ENCODE peak calls at places on chromosomes 4 and X, in eight cellular contexts. C, K, I, P, B, A, Y and D are unnamed samples.

GRCh38 chrX:136867518-136867917 is 13.0 kb downstream of the RBMX start:
- DNase-seq in C (peak), K (no peak), I (no peak), P (no peak), B (peak), A (no peak), Y (no peak), D (no peak)

GRCh38 chrX:136643243-136643642 is 4.7 kb upstream of the CD40LG start:
- DNase-seq in C (no peak), K (no peak), I (no peak), P (no peak), B (no peak), A (no peak), Y (no peak), D (no peak)

GRCh38 chrX:49995021-49995731 is 72.8 kb downstream of the CLCN5 start:
- DNase-seq in C (peak), K (no peak), I (no peak), P (no peak), B (peak), A (no peak), Y (no peak), D (peak)

GRCh38 chrX:112832481-112833095 is 8.0 kb downstream of the AMOT start:
- DNase-seq in C (peak), K (peak), I (no peak), P (no peak), B (no peak), A (no peak), Y (no peak), D (no peak)

GRCh38 chr4:51942833-51943215 is 77.3 kb downstream of the LRRC66 start:
- DNase-seq in C (no peak), K (no peak), I (no peak), P (no peak), B (no peak), A (no peak), Y (peak), D (no peak)

GRCh38 chr4:472881-473574 is 25.9 kb downstream of the ZNF721 start:
- DNase-seq in C (peak), K (no peak), I (no peak), P (no peak), B (peak), A (no peak), Y (no peak), D (no peak)

GRCh38 chrX:154027003-154027402 is 7.3 kb upstream of the IRAK1 start:
- DNase-seq in C (no peak), K (no peak), I (no peak), P (no peak), B (no peak), A (no peak), Y (no peak), D (no peak)

GRCh38 chrX:103607385-103608304 is at the start of gene TCEAL3:
- DNase-seq in C (peak), K (peak), I (peak), P (peak), B (peak), A (peak), Y (no peak), D (no peak)

GRCh38 chr4:86592553-86593249 is 1.4 kb upstream of the PTPN13 start:
- DNase-seq in C (peak), K (no peak), I (no peak), P (no peak), B (peak), A (no peak), Y (no peak), D (no peak)

GRCh38 chrX:124211312-124211942 is 121.0 kb upstream of the TEX13D start:
- DNase-seq in C (peak), K (no peak), I (peak), P (no peak), B (peak), A (no peak), Y (no peak), D (no peak)

GRCh38 chrX:45697591-45697990 is 496.9 kb upstream of the DIPK2B start:
- DNase-seq in C (peak), K (no peak), I (no peak), P (no peak), B (peak), A (no peak), Y (no peak), D (peak)

GRCh38 chrX:151753313-151754041 is 18.9 kb downstream of the CNGA2 start:
- DNase-seq in C (peak), K (peak), I (no peak), P (no peak), B (peak), A (no peak), Y (no peak), D (no peak)

GRCh38 chr4:74793757-74794340 is 474 bp downstream of the BTC start:
- DNase-seq in C (no peak), K (peak), I (no peak), P (no peak), B (peak), A (no peak), Y (no peak), D (no peak)

GRCh38 chrX:68234171-68234910 is 199.0 kb downstream of the OPHN1 start:
- DNase-seq in C (no peak), K (no peak), I (no peak), P (no peak), B (no peak), A (no peak), Y (no peak), D (no peak)

GRCh38 chrX:41029332-41029731 is 55.9 kb upstream of the USP9X start:
- DNase-seq in C (peak), K (no peak), I (no peak), P (no peak), B (no peak), A (no peak), Y (no peak), D (no peak)

GRCh38 chr4:54525602-54526001 is 132.2 kb upstream of the KIT start:
- DNase-seq in C (peak), K (no peak), I (no peak), P (no peak), B (peak), A (no peak), Y (peak), D (peak)

GRCh38 chr4:48813984-48814383 is 16.9 kb upstream of the OCIAD1 start:
- DNase-seq in C (no peak), K (no peak), I (no peak), P (no peak), B (no peak), A (no peak), Y (no peak), D (no peak)

GRCh38 chr4:72444104-72444503 is 124.9 kb downstream of the ADAMTS3 start:
- DNase-seq in C (no peak), K (no peak), I (no peak), P (no peak), B (no peak), A (no peak), Y (no peak), D (no peak)

GRCh38 chrX:121649414-121649813 is 602.0 kb downstream of the GLUD2 start:
- DNase-seq in C (no peak), K (no peak), I (no peak), P (no peak), B (no peak), A (no peak), Y (no peak), D (no peak)

GRCh38 chr4:137359691-137360315 is 172.5 kb downstream of the PCDH18 start:
- DNase-seq in C (peak), K (no peak), I (no peak), P (no peak), B (no peak), A (no peak), Y (no peak), D (peak)

GRCh38 chrX:149819371-149819770 is 37.6 kb downstream of the MAGEA9 start:
- DNase-seq in C (no peak), K (no peak), I (no peak), P (no peak), B (no peak), A (no peak), Y (no peak), D (no peak)

GRCh38 chrX:138889152-138889551 is 177.6 kb upstream of the FGF13 start:
- DNase-seq in C (no peak), K (no peak), I (no peak), P (no peak), B (no peak), A (no peak), Y (no peak), D (no peak)

GRCh38 chr4:99029852-99030251 is 34.3 kb downstream of the METAP1 start:
- DNase-seq in C (peak), K (no peak), I (no peak), P (no peak), B (no peak), A (no peak), Y (no peak), D (no peak)

GRCh38 chrX:136781180-136781797 is 557 bp upstream of the ARHGEF6 start:
- DNase-seq in C (no peak), K (no peak), I (no peak), P (no peak), B (peak), A (no peak), Y (no peak), D (no peak)

GRCh38 chrX:83508526-83509245 is 596 bp downstream of the POU3F4 start:
- DNase-seq in C (no peak), K (no peak), I (no peak), P (no peak), B (no peak), A (no peak), Y (no peak), D (no peak)

GRCh38 chrX:23749576-23749975 is 6.5 kb upstream of the ACOT9 start:
- DNase-seq in C (no peak), K (no peak), I (no peak), P (no peak), B (no peak), A (no peak), Y (no peak), D (no peak)

GRCh38 chrX:85569691-85570090 is 190.2 kb upstream of the POF1B start:
- DNase-seq in C (no peak), K (no peak), I (no peak), P (no peak), B (no peak), A (no peak), Y (no peak), D (no peak)

GRCh38 chr4:125283702-125284279 is 31.0 kb upstream of the FAT4 start:
- DNase-seq in C (peak), K (no peak), I (no peak), P (no peak), B (peak), A (no peak), Y (no peak), D (no peak)

DNA sequence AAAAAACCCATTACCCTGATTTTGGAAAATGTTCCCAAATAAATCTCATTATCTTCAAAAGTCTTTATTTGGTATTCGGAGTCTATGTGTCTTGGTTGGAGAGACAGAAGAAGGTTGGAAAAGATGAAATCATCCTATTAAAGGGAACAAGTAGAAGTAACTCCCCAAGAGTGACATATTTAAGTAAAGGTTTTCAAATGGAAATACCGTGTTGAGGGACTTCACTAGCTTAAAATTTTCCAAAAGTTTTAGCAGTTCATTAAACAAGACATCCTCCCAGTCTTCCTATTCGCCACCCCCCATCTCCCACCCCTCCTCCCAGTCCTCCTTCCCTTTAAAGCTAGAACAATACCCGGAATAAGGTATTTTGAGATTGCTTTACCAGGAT is 62.7 kb upstream of the CCDC160 start:
- DNase-seq in C (no peak), K (no peak), I (no peak), P (no peak), B (no peak), A (no peak), Y (no peak), D (no peak)
- H3K4me3 ChIP-seq in C (no peak), K (no peak), I (no peak), P (no peak), B (no peak), A (no peak), Y (no peak), D (no peak)

GRCh38 chr4:89838005-89838404 is 1.0 kb upstream of the SNCA start:
- DNase-seq in C (no peak), K (no peak), I (no peak), P (no peak), B (peak), A (no peak), Y (no peak), D (no peak)
- H3K4me3 ChIP-seq in C (no peak), K (peak), I (no peak), P (peak), B (peak), A (peak), Y (peak), D (no peak)

DNA sequence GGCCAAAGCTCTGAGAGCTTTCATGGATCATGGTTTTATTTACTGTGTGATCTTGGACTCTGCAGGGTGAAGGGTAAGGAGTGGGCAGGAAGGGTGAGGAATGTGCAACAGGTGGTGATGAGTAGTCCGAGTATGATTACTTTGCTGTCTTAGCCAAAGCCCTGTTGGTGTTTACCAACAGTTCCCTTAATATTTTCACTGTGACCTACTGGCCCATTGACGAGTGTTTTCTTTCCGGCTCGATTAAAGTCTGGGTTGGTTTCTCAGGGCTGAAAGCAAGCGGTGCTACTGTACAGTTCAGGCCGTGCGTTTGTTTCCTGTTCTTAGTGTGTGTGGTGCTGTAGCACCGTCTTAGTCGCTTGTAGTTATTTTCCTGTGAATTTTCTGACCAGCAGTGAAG is 2.6 kb downstream of the ARHGAP24 start:
- DNase-seq in C (no peak), K (no peak), I (no peak), P (no peak), B (no peak), A (no peak), Y (no peak), D (no peak)
- H3K4me3 ChIP-seq in C (no peak), K (no peak), I (no peak), P (peak), B (peak), A (no peak), Y (peak), D (peak)

DNA sequence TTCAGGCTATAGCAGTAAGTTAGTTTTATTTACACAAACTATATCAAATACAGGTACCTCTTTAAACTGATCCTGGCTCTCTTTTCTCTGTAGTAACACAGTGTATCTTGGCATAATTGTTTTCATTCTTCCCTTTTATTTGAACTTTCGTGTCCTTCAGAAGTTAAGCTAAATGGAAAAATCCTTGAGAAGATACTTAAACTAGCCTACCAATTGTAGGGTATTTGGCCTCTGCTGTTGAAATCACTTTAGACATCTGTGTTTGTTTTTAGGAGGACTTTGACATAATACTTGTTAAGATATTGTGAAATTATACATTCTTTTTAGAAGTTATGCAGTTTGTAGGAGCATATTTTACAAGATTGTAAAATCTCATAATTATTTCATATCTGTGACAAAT is 90.3 kb upstream of the GK2 start:
- DNase-seq in C (no peak), K (no peak), I (no peak), P (no peak), B (no peak), A (no peak), Y (no peak), D (no peak)
- H3K4me3 ChIP-seq in C (no peak), K (no peak), I (no peak), P (peak), B (no peak), A (no peak), Y (no peak), D (no peak)

GRCh38 chrX:77444075-77444474 is 3.1 kb upstream of the FGF16 start:
- DNase-seq in C (no peak), K (no peak), I (no peak), P (no peak), B (no peak), A (no peak), Y (no peak), D (no peak)

GRCh38 chrX:77446029-77446585 is 1.1 kb upstream of the FGF16 start:
- DNase-seq in C (no peak), K (peak), I (no peak), P (no peak), B (no peak), A (no peak), Y (no peak), D (no peak)

GRCh38 chrX:77448170-77448569 is 981 bp downstream of the FGF16 start:
- DNase-seq in C (no peak), K (no peak), I (no peak), P (no peak), B (no peak), A (no peak), Y (no peak), D (no peak)

GRCh38 chrX:77447339-77448149 is at the start of gene FGF16:
- DNase-seq in C (no peak), K (no peak), I (no peak), P (no peak), B (no peak), A (peak), Y (no peak), D (no peak)

DNA sequence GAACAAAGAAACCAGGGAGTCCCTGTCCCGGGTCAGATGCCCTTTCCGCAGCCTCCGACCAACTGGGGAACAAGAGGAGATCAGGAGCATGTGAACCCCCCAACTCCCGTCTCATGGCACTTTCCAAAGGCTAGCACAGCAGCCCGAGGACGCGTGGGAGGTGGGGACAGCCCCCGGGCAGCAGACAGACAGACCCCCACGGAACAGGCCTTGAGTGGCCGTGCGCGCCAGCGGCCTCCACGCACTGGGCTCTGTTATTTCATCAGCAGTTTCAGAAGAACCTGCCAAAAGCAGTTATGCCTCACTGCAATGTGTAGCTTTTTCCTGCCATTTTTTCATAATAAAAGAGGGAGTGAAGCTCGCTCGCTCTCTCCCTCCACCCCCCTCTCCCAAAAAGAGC is 349 bp upstream of the FGF16 start:
- DNase-seq in C (no peak), K (no peak), I (no peak), P (no peak), B (peak), A (no peak), Y (no peak), D (no peak)
- H3K4me3 ChIP-seq in C (no peak), K (peak), I (peak), P (peak), B (no peak), A (peak), Y (peak), D (no peak)

GRCh38 chrX:40005290-40006011 is 92.3 kb downstream of the BCOR start:
- DNase-seq in C (no peak), K (no peak), I (no peak), P (no peak), B (peak), A (no peak), Y (no peak), D (no peak)
- H3K4me3 ChIP-seq in C (no peak), K (peak), I (no peak), P (peak), B (no peak), A (peak), Y (peak), D (no peak)